ENCODE peak calls at places on chromosome 3, in ten cellular contexts. C, P, U, D, I, X, A, Q, R and M are unnamed samples.

GRCh38 chr3:196688349-196688748 is 23.7 kb downstream of the CEP19 start:
- DNase-seq in X (no peak), I (no peak), D (no peak), U (no peak), A (no peak), C (no peak), R (peak), P (no peak), Q (no peak), M (no peak)

GRCh38 chr3:194935061-194935460 is 249.4 kb downstream of the FAM43A start:
- DNase-seq in I (no peak), C (peak), X (no peak), A (no peak), D (no peak), U (no peak), R (no peak), P (no peak), Q (no peak), M (no peak)

GRCh38 chr3:62992520-62992919 is 117.3 kb upstream of the CADPS start:
- DNase-seq in D (no peak), C (no peak), X (no peak), R (no peak), P (no peak), I (no peak), U (no peak), Q (no peak), A (no peak), M (no peak)

GRCh38 chr3:127732879-127733350 is 60.2 kb downstream of the ABTB1 start:
- DNase-seq in U (no peak), I (no peak), D (no peak), X (no peak), P (no peak), C (no peak), R (no peak), Q (no peak), A (no peak), M (no peak)

GRCh38 chr3:198062068-198062465 is 102.0 kb downstream of the LMLN start:
- DNase-seq in X (no peak), P (no peak), D (no peak), I (no peak), Q (no peak), U (no peak), C (no peak), R (no peak), A (no peak), M (no peak)

GRCh38 chr3:184361932-184362667 is 590 bp downstream of the POLR2H start:
- DNase-seq in I (peak), Q (no peak), U (peak), C (no peak), R (no peak), A (no peak), D (peak), X (peak), P (peak), M (peak)

GRCh38 chr3:26920579-26920978 is 298.0 kb downstream of the LRRC3B start:
- DNase-seq in X (peak), R (no peak), I (no peak), A (no peak), C (no peak), P (no peak), Q (peak), D (no peak), U (no peak), M (no peak)

GRCh38 chr3:194166682-194167479 is 30.9 kb downstream of the HES1 start:
- DNase-seq in I (no peak), P (no peak), A (no peak), U (no peak), C (no peak), X (no peak), Q (no peak), D (no peak), R (peak), M (no peak)

GRCh38 chr3:114649331-114649730 is 355.5 kb downstream of the TIGIT start:
- DNase-seq in U (no peak), R (peak), I (no peak), Q (no peak), A (no peak), X (no peak), D (no peak), C (no peak), P (no peak), M (no peak)

GRCh38 chr3:64216706-64217105 is 8.6 kb downstream of the PRICKLE2 start:
- DNase-seq in Q (no peak), X (peak), D (no peak), A (no peak), R (peak), I (no peak), C (no peak), U (no peak), P (no peak), M (no peak)

GRCh38 chr3:169241928-169242751 is 421.4 kb downstream of the MECOM start:
- DNase-seq in A (no peak), X (peak), D (no peak), C (no peak), U (peak), P (no peak), I (no peak), Q (peak), R (peak), M (no peak)

GRCh38 chr3:85185495-85185894 is 226.7 kb downstream of the CADM2 start:
- DNase-seq in Q (no peak), P (no peak), C (no peak), D (no peak), I (no peak), R (no peak), U (no peak), X (no peak), A (no peak), M (no peak)

GRCh38 chr3:141680620-141681389 is 57.3 kb upstream of the RNF7 start:
- DNase-seq in I (no peak), C (no peak), X (no peak), U (peak), Q (peak), P (no peak), R (peak), D (no peak), A (no peak), M (no peak)